ENCODE peak calls at places on chromosomes 16 and 17, in six cellular contexts. C, X, I, S, Y and F are unnamed samples.

GRCh38 chr17:82649501-82650261 is 1.4 kb upstream of the WDR45B start:
- DNase-seq in C (no peak), X (no peak), I (no peak), S (no peak), Y (no peak), F (no peak)

GRCh38 chr16:48617711-48618148 is 7.8 kb upstream of the N4BP1 start:
- DNase-seq in C (no peak), X (no peak), I (peak; percentile 36), S (no peak), Y (peak; percentile 88), F (no peak)

GRCh38 chr16:28543072-28543471 is 4.3 kb upstream of the NUPR1 start:
- DNase-seq in C (no peak), X (peak; percentile 6), I (peak; percentile 69), S (peak; percentile 75), Y (no peak), F (no peak)

GRCh38 chr16:62201911-62202310 is 165.7 kb upstream of the CDH8 start:
- DNase-seq in C (no peak), X (no peak), I (no peak), S (no peak), Y (no peak), F (no peak)

GRCh38 chr16:48560692-48561091 is 49.3 kb downstream of the N4BP1 start:
- DNase-seq in C (no peak), X (no peak), I (no peak), S (no peak), Y (no peak), F (no peak)

GRCh38 chr17:68777243-68777855 is 176.2 kb upstream of the FAM20A start:
- DNase-seq in C (peak; percentile 65), X (peak; percentile 71), I (peak; percentile 45), S (peak; percentile 69), Y (peak; percentile 96), F (no peak)

GRCh38 chr17:32355649-32356377 is 5.9 kb downstream of the ZNF207 start:
- DNase-seq in C (no peak), X (no peak), I (no peak), S (no peak), Y (no peak), F (no peak)

GRCh38 chr17:60151355-60151754 is 1.6 kb downstream of the CA4 start:
- DNase-seq in C (no peak), X (peak; percentile 51), I (no peak), S (no peak), Y (no peak), F (no peak)

GRCh38 chr16:1779741-1780676 is 2.4 kb downstream of the SPSB3 start:
- DNase-seq in C (no peak), X (no peak), I (no peak), S (no peak), Y (no peak), F (no peak)

GRCh38 chr16:66882702-66883101 is 2.4 kb downstream of the PDP2 start:
- DNase-seq in C (no peak), X (no peak), I (no peak), S (no peak), Y (no peak), F (no peak)

GRCh38 chr17:54906713-54907112 is 6.1 kb downstream of the TOM1L1 start:
- DNase-seq in C (no peak), X (no peak), I (peak; percentile 34), S (no peak), Y (no peak), F (no peak)

GRCh38 chr16:916400-916799 is 54.4 kb downstream of the LMF1 start:
- DNase-seq in C (no peak), X (no peak), I (no peak), S (no peak), Y (no peak), F (no peak)

GRCh38 chr17:55660171-55660886 is 62.3 kb downstream of the TMEM100 start:
- DNase-seq in C (peak; percentile 28), X (peak; percentile 53), I (no peak), S (no peak), Y (peak; percentile 42), F (no peak)

GRCh38 chr16:65888201-65888600 is 478.3 kb upstream of the CDH5 start:
- DNase-seq in C (no peak), X (no peak), I (no peak), S (no peak), Y (no peak), F (no peak)

GRCh38 chr16:1493746-1494094 is 560 bp downstream of the TELO2 start:
- DNase-seq in C (peak; percentile 60), X (peak; percentile 35), I (no peak), S (no peak), Y (no peak), F (no peak)

GRCh38 chr17:45361976-45362375 is 45.2 kb upstream of the MAP3K14 start:
- DNase-seq in C (no peak), X (no peak), I (no peak), S (no peak), Y (no peak), F (no peak)

GRCh38 chr16:56136256-56136655 is 55.0 kb upstream of the GNAO1 start:
- DNase-seq in C (no peak), X (no peak), I (no peak), S (no peak), Y (no peak), F (no peak)

GRCh38 chr17:57067781-57068180 is 17.3 kb upstream of the AKAP1 start:
- DNase-seq in C (no peak), X (no peak), I (no peak), S (no peak), Y (no peak), F (no peak)

GRCh38 chr17:46771601-46772012 is 46.9 kb downstream of the WNT3 start:
- DNase-seq in C (no peak), X (peak; percentile 45), I (peak; percentile 26), S (no peak), Y (peak; percentile 22), F (no peak)

GRCh38 chr17:19911033-19911432 is 43.3 kb upstream of the ULK2 start:
- DNase-seq in C (peak; percentile 24), X (no peak), I (no peak), S (no peak), Y (no peak), F (no peak)

GRCh38 chr16:9082422-9082821 is 9.0 kb upstream of the HAPSTR1 start:
- DNase-seq in C (no peak), X (no peak), I (no peak), S (no peak), Y (no peak), F (no peak)

GRCh38 chr16:66924527-66925321 is 611 bp downstream of the RRAD start:
- DNase-seq in C (peak; percentile 87), X (no peak), I (peak; percentile 49), S (peak; percentile 81), Y (no peak), F (no peak)

GRCh38 chr17:56543280-56543679 is 50.2 kb upstream of the NOG start:
- DNase-seq in C (peak; percentile 40), X (no peak), I (no peak), S (no peak), Y (no peak), F (no peak)

GRCh38 chr17:75009139-75009724 is 3.2 kb upstream of the MRPL58 start:
- DNase-seq in C (no peak), X (no peak), I (no peak), S (no peak), Y (no peak), F (no peak)

GRCh38 chr17:75005291-75005690 is 7.2 kb upstream of the MRPL58 start:
- DNase-seq in C (no peak), X (no peak), I (no peak), S (no peak), Y (no peak), F (no peak)

GRCh38 chr17:75006653-75007052 is 5.8 kb upstream of the MRPL58 start:
- DNase-seq in C (no peak), X (no peak), I (no peak), S (no peak), Y (no peak), F (no peak)

GRCh38 chr17:75010683-75011406 is 1.6 kb upstream of the MRPL58 start:
- DNase-seq in C (no peak), X (no peak), I (peak; percentile 71), S (no peak), Y (no peak), F (peak; percentile 86)

GRCh38 chr17:75008373-75008772 is 4.1 kb upstream of the MRPL58 start:
- DNase-seq in C (no peak), X (peak; percentile 26), I (no peak), S (no peak), Y (no peak), F (no peak)
- TF ChIP-seq CTCF in C (no peak), X (no peak), I (no peak), S (no peak), Y (no peak), F (no peak)

GRCh38 chr17:66491665-66492064 is 189.3 kb downstream of the PRKCA start:
- DNase-seq in C (no peak), X (no peak), I (no peak), S (no peak), Y (no peak), F (no peak)
- H3K4me3 ChIP-seq in C (no peak overlapping the region), X (no peak overlapping the region), I (no peak overlapping the region), S (no peak overlapping the region), Y (no peak overlapping the region), F (no peak overlapping the region)

DNA sequence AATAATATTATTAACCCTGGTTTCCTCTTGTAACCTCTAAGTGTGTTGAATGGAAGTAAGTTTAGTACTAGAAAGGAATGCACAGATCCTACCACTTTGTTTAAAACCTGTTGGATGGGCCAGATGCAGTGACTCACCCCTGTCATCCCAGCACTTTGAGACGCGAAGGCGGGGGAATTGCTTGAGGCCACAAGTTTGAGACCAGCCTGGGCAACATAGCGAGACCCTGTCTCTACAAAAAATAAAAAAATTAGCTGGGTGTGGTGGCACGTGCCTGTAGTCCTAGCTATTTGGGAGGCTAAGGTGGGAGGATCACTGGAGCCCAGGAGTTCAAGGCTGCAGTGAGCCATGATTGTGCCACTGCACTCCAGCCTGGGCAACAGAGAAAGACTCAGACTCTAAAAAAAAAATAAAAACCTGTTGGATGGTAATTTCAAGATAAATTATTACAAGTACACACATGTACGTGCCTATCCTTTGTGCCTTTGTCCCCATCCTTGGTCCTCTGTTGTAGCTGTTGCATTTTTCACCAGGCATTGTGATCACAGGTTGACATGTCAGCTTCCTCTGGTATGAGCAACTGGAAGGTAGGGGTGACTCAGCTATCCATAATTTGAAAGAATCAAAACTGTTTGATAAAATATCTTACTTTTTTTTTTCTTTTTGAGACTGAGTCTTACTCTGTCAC is 30.7 kb upstream of the METTL9 start:
- DNase-seq in C (no peak), X (no peak), I (peak; percentile 24), S (peak; percentile 57), Y (no peak), F (no peak)
- TF ChIP-seq CTCF in C (no peak), X (no peak), I (no peak), S (no peak), Y (no peak), F (no peak)

DNA sequence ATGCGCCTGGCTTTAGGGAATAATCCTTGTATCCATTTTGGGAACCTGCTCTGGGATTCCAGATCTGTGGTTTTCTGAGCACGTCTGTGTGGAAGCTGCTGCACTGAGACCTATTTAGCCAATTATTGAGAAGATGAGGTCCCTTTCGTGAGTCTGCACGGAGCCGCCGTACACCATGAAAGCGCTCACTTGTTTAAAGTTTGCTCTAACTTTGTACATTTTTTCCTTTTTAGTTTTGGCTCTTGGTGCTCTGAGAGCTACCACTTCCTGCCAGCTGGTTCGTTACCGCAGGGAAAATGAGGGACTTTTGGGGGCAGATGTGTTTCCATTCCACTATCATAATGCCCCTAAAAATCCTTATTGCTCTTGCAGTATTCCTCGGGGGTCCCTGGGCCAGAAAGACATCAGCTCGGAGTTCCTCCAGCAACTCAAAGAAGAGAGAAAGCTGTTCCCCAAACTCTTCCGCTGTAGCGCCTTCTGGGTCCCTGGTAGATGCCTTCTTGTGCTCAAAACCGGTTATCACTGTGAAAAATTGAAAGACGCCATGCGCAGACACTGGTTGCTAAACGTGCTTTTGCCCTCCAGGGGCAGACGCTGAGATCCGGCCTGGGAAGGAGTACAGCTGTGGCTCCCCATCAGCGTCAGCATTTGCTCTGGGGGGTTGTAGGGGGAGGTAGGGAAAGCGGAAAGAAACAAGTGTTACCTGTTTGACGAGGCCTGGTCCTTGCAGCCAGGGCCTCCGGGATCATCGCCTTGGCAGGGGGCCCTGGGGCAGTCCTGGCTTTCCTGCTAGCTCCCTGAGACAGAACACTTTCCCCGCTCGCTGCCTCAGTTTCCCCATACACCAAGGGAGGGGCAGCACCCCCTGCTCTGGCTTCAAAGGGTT is 238.1 kb downstream of the MRTFB start:
- DNase-seq in C (peak; percentile 42), X (peak; percentile 89), I (peak; percentile 42), S (no peak), Y (peak; percentile 63), F (no peak)
- H3K4me3 ChIP-seq in C (no peak overlapping the region), X (peak overlapping the region; percentile 99), I (no peak overlapping the region), S (no peak overlapping the region), Y (peak overlapping the region; percentile 41), F (no peak overlapping the region)